ENCODE peak calls at places on chromosomes 2 and 18, in nine cellular contexts. P is hypothalamus, G is posterior vena cava, C is skeletal muscle cell, J is spleen, E is HCT116, Z is midbrain, K is omental fat pad, Y is kidney epithelial cell. W is an unnamed sample.

GRCh38 chr2:58237741-58238140 is 3.4 kb downstream of the FANCL start:
- DNase-seq in P (no peak), G (no peak), C (no peak), J (no peak), E (no peak), Z (no peak), K (no peak), Y (no peak), W (no peak)

GRCh38 chr2:85830645-85831044 is 58.1 kb downstream of the ST3GAL5 start:
- DNase-seq in P (no peak), G (no peak), C (no peak), J (no peak), E (no peak), Z (no peak), K (no peak), Y (no peak), W (no peak)

GRCh38 chr2:236712304-236712703 is 142.7 kb downstream of the ACKR3 start:
- DNase-seq in P (no peak), G (no peak), C (no peak), J (no peak), E (no peak), Z (no peak), K (no peak), Y (no peak), W (no peak)

GRCh38 chr2:46300406-46300832 is 3.2 kb downstream of the EPAS1 start:
- DNase-seq in P (no peak), G (no peak), C (no peak), J (no peak), E (no peak), Z (no peak), K (no peak), Y (no peak), W (no peak)

GRCh38 chr2:186126181-186126580 is 359.9 kb upstream of the ZC3H15 start:
- DNase-seq in P (no peak), G (no peak), C (peak), J (no peak), E (no peak), Z (no peak), K (no peak), Y (no peak), W (no peak)

GRCh38 chr2:241011751-241012510 is 13.5 kb downstream of the SNED1 start:
- DNase-seq in P (no peak), G (peak), C (no peak), J (peak), E (no peak), Z (no peak), K (no peak), Y (no peak), W (no peak)

GRCh38 chr2:43125090-43125998 is 101.1 kb downstream of the ZFP36L2 start:
- DNase-seq in P (no peak), G (no peak), C (no peak), J (no peak), E (no peak), Z (no peak), K (peak), Y (no peak), W (no peak)

GRCh38 chr2:44188696-44189095 is 20.0 kb downstream of the PPM1B start:
- DNase-seq in P (no peak), G (no peak), C (no peak), J (no peak), E (no peak), Z (no peak), K (no peak), Y (no peak), W (no peak)

GRCh38 chr2:144261966-144262365 is 258.0 kb downstream of the ZEB2 start:
- DNase-seq in P (no peak), G (no peak), C (no peak), J (no peak), E (no peak), Z (no peak), K (no peak), Y (no peak), W (no peak)

GRCh38 chr2:241773511-241774418 is 2.9 kb upstream of the GAL3ST2 start:
- DNase-seq in P (no peak), G (peak), C (no peak), J (peak), E (no peak), Z (no peak), K (no peak), Y (no peak), W (no peak)

GRCh38 chr18:55265916-55266488 is 306.7 kb upstream of the CCDC68 start:
- DNase-seq in P (no peak), G (no peak), C (peak), J (no peak), E (no peak), Z (no peak), K (no peak), Y (no peak), W (no peak)

GRCh38 chr18:35588995-35589394 is 7.5 kb downstream of the GALNT1 start:
- DNase-seq in P (no peak), G (no peak), C (no peak), J (no peak), E (no peak), Z (no peak), K (no peak), Y (no peak), W (no peak)

GRCh38 chr18:58605027-58606020 is 23.6 kb downstream of the ALPK2 start:
- DNase-seq in P (no peak), G (no peak), C (peak), J (no peak), E (peak), Z (no peak), K (no peak), Y (peak), W (no peak)

GRCh38 chr2:238765590-238765989 is 82.3 kb upstream of the TWIST2 start:
- DNase-seq in P (no peak), G (no peak), C (no peak), J (no peak), E (no peak), Z (no peak), K (no peak), Y (no peak), W (no peak)

GRCh38 chr18:60549338-60549960 is 176.9 kb upstream of the MC4R start:
- DNase-seq in P (no peak), G (no peak), C (peak), J (no peak), E (peak), Z (peak), K (no peak), Y (peak), W (peak)

GRCh38 chr2:221289389-221289788 is 282.7 kb downstream of the EPHA4 start:
- DNase-seq in P (no peak), G (no peak), C (no peak), J (no peak), E (no peak), Z (no peak), K (no peak), Y (no peak), W (no peak)

GRCh38 chr2:238684362-238685326 is 163.2 kb upstream of the TWIST2 start:
- DNase-seq in P (no peak), G (peak), C (peak), J (no peak), E (peak), Z (no peak), K (no peak), Y (peak), W (peak)

GRCh38 chr18:816088-816653 is 4.1 kb upstream of the YES1 start:
- DNase-seq in P (no peak), G (no peak), C (no peak), J (no peak), E (no peak), Z (no peak), K (no peak), Y (no peak), W (no peak)

GRCh38 chr2:108182489-108182888 is 57.3 kb upstream of the SULT1C3 start:
- DNase-seq in P (no peak), G (no peak), C (no peak), J (no peak), E (peak), Z (no peak), K (no peak), Y (no peak), W (no peak)

GRCh38 chr2:128771401-128771800 is 452.7 kb upstream of the HS6ST1 start:
- DNase-seq in P (no peak), G (no peak), C (no peak), J (no peak), E (no peak), Z (no peak), K (no peak), Y (no peak), W (no peak)

GRCh38 chr2:62149708-62150107 is 46.2 kb upstream of the B3GNT2 start:
- DNase-seq in P (no peak), G (no peak), C (peak), J (no peak), E (no peak), Z (no peak), K (no peak), Y (peak), W (peak)